ENCODE peak calls at places on chromosomes 1 and 21, in five cellular contexts. N, P, B, C and W are unnamed samples.

GRCh38 chr1:92480200-92480812 is 6.4 kb downstream of the GFI1 start:
- DNase-seq in N (no peak), P (no peak), B (no peak), C (no peak), W (no peak)

GRCh38 chr21:22855581-22855980 is 1857.4 kb downstream of the NCAM2 start:
- DNase-seq in N (no peak), P (no peak), B (peak), C (no peak), W (peak)

GRCh38 chr1:51955797-51956527 is 34.5 kb downstream of the RAB3B start:
- DNase-seq in N (no peak), P (no peak), B (no peak), C (no peak), W (no peak)

GRCh38 chr1:107196973-107197562 is 56.2 kb downstream of the NTNG1 start:
- DNase-seq in N (no peak), P (no peak), B (peak), C (no peak), W (peak)

GRCh38 chr1:42524330-42524729 is 61.2 kb downstream of the CCDC30 start:
- DNase-seq in N (no peak), P (no peak), B (no peak), C (no peak), W (no peak)

GRCh38 chr1:195415584-195415983 is 1192.7 kb downstream of the KCNT2 start:
- DNase-seq in N (no peak), P (no peak), B (peak), C (no peak), W (peak)

GRCh38 chr21:29943885-29944284 is 4.1 kb upstream of the GRIK1 start:
- DNase-seq in N (no peak), P (no peak), B (no peak), C (peak), W (no peak)

GRCh38 chr1:30686236-30686635 is 37.1 kb downstream of the MATN1 start:
- DNase-seq in N (no peak), P (no peak), B (no peak), C (no peak), W (no peak)

GRCh38 chr1:48616710-48617109 is 144.7 kb upstream of the SPATA6 start:
- DNase-seq in N (no peak), P (no peak), B (no peak), C (no peak), W (no peak)

GRCh38 chr1:147807405-147807804 is 47.0 kb upstream of the GJA5 start:
- DNase-seq in N (no peak), P (no peak), B (no peak), C (no peak), W (no peak)

GRCh38 chr1:2446394-2446793 is 29.7 kb upstream of the PLCH2 start:
- DNase-seq in N (no peak), P (no peak), B (no peak), C (peak), W (no peak)

GRCh38 chr1:11729498-11730428 is 6.2 kb upstream of the AGTRAP start:
- DNase-seq in N (no peak), P (peak), B (no peak), C (no peak), W (no peak)

GRCh38 chr1:106956721-106957120 is 99.8 kb upstream of the PRMT6 start:
- DNase-seq in N (peak), P (no peak), B (peak), C (no peak), W (no peak)

GRCh38 chr1:30789388-30790255 is 32.0 kb upstream of the LAPTM5 start:
- DNase-seq in N (no peak), P (no peak), B (no peak), C (peak), W (no peak)

GRCh38 chr1:12040457-12041051 is 21.3 kb downstream of the MIIP start:
- DNase-seq in N (peak), P (no peak), B (peak), C (peak), W (peak)